ENCODE peak calls at places on chromosome 1, in seven cellular contexts. One of them, this sample, is unnamed.

GRCh38 chr1:22650089-22650693 is 2.8 kb upstream of the C1QB start:
- DNase-seq in amniotic stem cell: no peak
- DNase-seq in AG08396: no peak
- DNase-seq in T-helper 9 cell: no peak
- DNase-seq in NCI-H2171: no peak
- DNase-seq in NCI-H446: no peak
- DNase-seq in choroid plexus epithelial cell: no peak
- DNase-seq in this sample: no peak

GRCh38 chr1:1119272-1119890 is 3.5 kb upstream of the C1orf159 start:
- DNase-seq in amniotic stem cell: no peak
- DNase-seq in AG08396: no peak
- DNase-seq in T-helper 9 cell: no peak
- DNase-seq in NCI-H2171: peak
- DNase-seq in NCI-H446: no peak
- DNase-seq in choroid plexus epithelial cell: no peak
- DNase-seq in this sample: no peak

GRCh38 chr1:34408011-34408410 is 231.3 kb downstream of the C1orf94 start:
- DNase-seq in amniotic stem cell: no peak
- DNase-seq in AG08396: peak
- DNase-seq in T-helper 9 cell: no peak
- DNase-seq in NCI-H2171: no peak
- DNase-seq in NCI-H446: no peak
- DNase-seq in choroid plexus epithelial cell: no peak
- DNase-seq in this sample: peak

GRCh38 chr1:193451606-193452005 is 265.2 kb upstream of the B3GALT2 start:
- DNase-seq in amniotic stem cell: no peak
- DNase-seq in AG08396: no peak
- DNase-seq in T-helper 9 cell: no peak
- DNase-seq in NCI-H2171: no peak
- DNase-seq in NCI-H446: no peak
- DNase-seq in choroid plexus epithelial cell: no peak
- DNase-seq in this sample: no peak

GRCh38 chr1:239233626-239234025 is 152.7 kb upstream of the CHRM3 start:
- DNase-seq in amniotic stem cell: no peak
- DNase-seq in AG08396: no peak
- DNase-seq in T-helper 9 cell: no peak
- DNase-seq in NCI-H2171: no peak
- DNase-seq in NCI-H446: no peak
- DNase-seq in choroid plexus epithelial cell: no peak
- DNase-seq in this sample: no peak

GRCh38 chr1:231695439-231696255 is 69.1 kb downstream of the DISC1 start:
- DNase-seq in amniotic stem cell: no peak
- DNase-seq in AG08396: no peak
- DNase-seq in T-helper 9 cell: no peak
- DNase-seq in NCI-H2171: peak
- DNase-seq in NCI-H446: no peak
- DNase-seq in choroid plexus epithelial cell: peak
- DNase-seq in this sample: no peak

GRCh38 chr1:230174765-230175747 is 108.0 kb downstream of the GALNT2 start:
- DNase-seq in amniotic stem cell: no peak
- DNase-seq in AG08396: no peak
- DNase-seq in T-helper 9 cell: no peak
- DNase-seq in NCI-H2171: no peak
- DNase-seq in NCI-H446: no peak
- DNase-seq in choroid plexus epithelial cell: no peak
- DNase-seq in this sample: no peak

GRCh38 chr1:227898502-227899140 is 49.1 kb downstream of the WNT9A start:
- DNase-seq in amniotic stem cell: no peak
- DNase-seq in AG08396: no peak
- DNase-seq in T-helper 9 cell: no peak
- DNase-seq in NCI-H2171: no peak
- DNase-seq in NCI-H446: no peak
- DNase-seq in choroid plexus epithelial cell: no peak
- DNase-seq in this sample: no peak

This sample was measured in GM03348.